ENCODE peak calls at places on chromosomes 5 and 9, in five cellular contexts. R is astrocyte, M is psoas muscle, Q is spleen, A is neural progenitor cell. S is an unnamed sample. For H3K9me3, the result is how much of the 10 kb centered on the place peaks cover.

GRCh38 chr9:20930836-20931235 is 100.6 kb downstream of the HACD4 start:
- DNase-seq in R (no peak), M (no peak), Q (no peak), A (no peak), S (no peak)

GRCh38 chr9:10062629-10063395 is 550.0 kb downstream of the PTPRD start:
- DNase-seq in R (peak), M (no peak), Q (no peak), A (no peak), S (no peak)

GRCh38 chr5:112711436-112711835 is 26.2 kb upstream of the APC start:
- DNase-seq in R (no peak), M (no peak), Q (no peak), A (no peak), S (no peak)

GRCh38 chr9:125524522-125524921 is 182.5 kb downstream of the MAPKAP1 start:
- DNase-seq in R (no peak), M (no peak), Q (no peak), A (peak), S (no peak)

GRCh38 chr9:14584571-14584970 is 108.7 kb downstream of the ZDHHC21 start:
- DNase-seq in R (no peak), M (no peak), Q (no peak), A (no peak), S (no peak)

GRCh38 chr9:114078021-114078780 is at the start of gene AMBP:
- DNase-seq in R (no peak), M (no peak), Q (peak), A (no peak), S (no peak)

GRCh38 chr9:114805670-114806551 is at the start of gene TNFSF15:
- DNase-seq in R (peak), M (peak), Q (peak), A (peak), S (peak)

GRCh38 chr9:81600631-81601030 is 88.7 kb downstream of the TLE1 start:
- DNase-seq in R (no peak), M (no peak), Q (no peak), A (no peak), S (no peak)

GRCh38 chr9:613771-614347 is 227.6 kb upstream of the DMRT1 start:
- DNase-seq in R (peak), M (peak), Q (peak), A (peak), S (peak)

GRCh38 chr9:128972956-128973355 is 25.5 kb downstream of the NUP188 start:
- DNase-seq in R (peak), M (no peak), Q (no peak), A (no peak), S (no peak)

DNA sequence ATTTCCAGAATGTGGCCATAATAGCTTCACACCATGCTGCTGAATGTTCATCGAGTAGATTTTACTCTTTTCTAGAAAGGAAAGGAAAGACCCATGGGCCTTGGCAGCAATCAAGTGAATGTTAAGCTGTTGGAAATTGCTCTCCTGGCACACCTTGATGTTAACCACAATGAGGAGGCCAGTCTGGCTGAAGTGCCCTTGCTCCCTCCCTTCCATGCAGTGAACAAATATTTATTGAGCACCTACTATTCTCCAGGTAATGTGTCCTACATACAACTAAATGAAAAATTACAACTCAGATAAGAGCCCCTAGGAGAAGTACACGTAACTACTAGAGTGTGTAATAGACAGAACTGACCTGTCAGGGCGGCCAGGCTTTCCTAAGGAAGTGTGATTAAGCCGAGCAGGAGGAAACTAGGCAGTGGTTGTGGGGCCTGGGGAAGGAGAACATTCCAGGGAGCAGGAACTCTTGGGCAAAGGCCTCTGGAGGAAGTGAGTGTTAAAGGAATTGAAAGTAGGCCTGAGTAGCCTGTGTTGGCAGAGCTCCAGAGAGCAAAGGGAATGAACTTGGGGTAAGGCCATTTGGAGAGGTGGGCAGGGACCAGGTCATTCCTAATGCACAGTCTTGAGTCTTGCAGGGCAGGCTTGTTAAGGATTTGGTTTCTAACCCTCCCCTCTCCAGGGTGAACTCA is 9.2 kb upstream of the ZSWIM6 start:
- DNase-seq in R (no peak), M (no peak), Q (no peak), A (no peak), S (no peak)
- H3K27ac ChIP-seq in R (peak), M (no peak), Q (no peak), A (no peak), S (no peak)

DNA sequence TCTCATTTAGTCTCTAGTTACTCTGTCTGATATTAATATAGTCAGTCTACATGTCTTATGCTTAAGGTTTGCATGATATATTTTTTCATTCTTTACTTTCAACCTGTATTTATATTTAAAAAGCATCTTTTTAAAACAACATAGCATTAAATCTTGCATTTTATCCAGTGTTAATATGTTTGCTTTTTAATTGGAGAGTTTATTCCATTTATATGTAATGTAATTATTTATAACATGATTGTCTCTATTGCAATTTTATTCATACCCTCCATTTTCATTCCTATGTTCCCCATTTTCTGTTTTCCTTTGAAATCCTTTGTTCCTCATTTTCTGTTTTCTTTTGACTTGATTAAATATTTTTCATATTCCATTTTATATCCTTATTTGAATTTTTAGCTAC is 13.3 kb downstream of the PCDHB15 start:
- DNase-seq in R (no peak), M (no peak), Q (no peak), A (no peak), S (no peak)
- H3K9me3 ChIP-seq in R (under half), M (half or more), Q (half or more), A (half or more), S (half or more)

DNA sequence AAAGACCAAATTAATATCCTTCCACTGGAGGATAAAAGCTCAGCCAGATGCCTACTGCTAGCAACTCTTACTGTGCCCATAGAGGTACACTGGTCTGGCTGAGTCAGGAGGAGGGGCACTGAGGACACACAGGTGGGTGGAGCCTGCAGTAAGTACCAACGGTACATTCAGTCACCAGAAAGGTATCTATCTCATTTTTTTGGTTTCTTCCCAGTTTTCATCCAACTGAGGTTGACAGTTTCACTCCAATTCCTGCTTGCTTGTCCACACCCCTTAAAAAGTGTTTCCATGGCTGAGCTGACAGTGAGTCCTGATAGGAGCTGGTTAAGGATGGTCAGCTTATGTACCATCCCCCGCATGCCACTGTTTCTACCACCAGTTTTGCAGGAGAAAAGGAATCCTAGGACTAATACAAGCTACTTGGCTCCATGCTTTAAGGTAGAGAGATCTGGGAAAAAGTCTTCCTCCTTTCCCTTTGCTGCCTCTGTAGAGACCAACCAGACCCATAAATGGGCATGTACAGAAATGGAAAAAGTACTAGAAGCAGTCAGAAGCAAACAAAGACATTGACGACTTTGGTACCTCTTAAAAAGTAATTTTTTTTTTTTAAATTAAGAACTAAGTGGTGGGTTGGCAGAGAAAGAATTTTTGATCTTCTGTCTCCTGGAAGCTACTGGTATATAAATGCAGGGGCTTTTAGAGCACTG is 3.2 kb downstream of the ELL2 start:
- DNase-seq in R (peak), M (no peak), Q (no peak), A (no peak), S (no peak)
- TF ChIP-seq CTCF in R (no peak), M (no peak), Q (no peak), A (no peak), S (no peak)

GRCh38 chr5:31886206-31886605 is 247.3 kb downstream of the PDZD2 start:
- DNase-seq in R (no peak), M (no peak), Q (no peak), A (no peak), S (no peak)
- H3K27ac ChIP-seq in R (no peak), M (no peak), Q (no peak), A (no peak), S (no peak)

DNA sequence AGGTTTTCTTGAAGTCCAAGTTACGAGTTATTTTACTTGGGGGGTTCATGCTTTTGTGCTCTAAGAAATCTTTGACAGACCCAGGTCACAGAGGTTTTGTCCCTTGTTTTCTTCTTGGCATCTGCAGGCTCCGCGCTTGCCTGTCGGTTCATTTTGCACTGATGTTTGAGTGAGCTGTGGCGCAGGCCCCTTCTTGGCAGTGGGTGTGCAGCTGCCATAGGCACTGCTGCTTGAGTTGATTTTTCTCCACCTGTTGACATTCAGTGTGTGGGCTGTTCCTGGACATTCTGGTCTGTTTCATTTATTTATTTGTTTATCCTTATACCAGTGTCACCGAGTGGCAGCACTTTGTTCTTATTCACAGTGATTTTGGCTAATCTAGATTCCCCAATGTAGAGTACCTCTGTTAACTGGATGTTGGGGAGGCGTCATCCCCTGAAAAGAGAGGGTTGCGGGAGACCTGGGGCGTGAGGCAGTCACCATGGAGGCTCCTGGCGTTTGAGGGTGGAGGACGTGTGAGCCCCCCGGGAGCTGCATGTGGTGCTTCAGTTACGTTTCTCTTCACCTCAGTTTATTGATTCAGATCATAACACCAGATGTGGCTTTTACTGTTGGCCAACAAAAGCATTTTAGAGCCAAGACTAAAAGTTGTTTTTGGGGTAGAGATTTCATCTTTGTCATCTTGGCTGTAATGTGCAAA is 121.4 kb upstream of the CACNA1B start:
- DNase-seq in R (no peak), M (no peak), Q (no peak), A (no peak), S (no peak)
- H3K9me3 ChIP-seq in R (under half), M (under half), Q (under half), A (under half), S (under half)

GRCh38 chr5:89280103-89281037 is 397.4 kb upstream of the MEF2C start:
- DNase-seq in R (no peak), M (no peak), Q (no peak), A (no peak), S (no peak)
- TF ChIP-seq CTCF in R (no peak), M (no peak), Q (no peak), A (no peak), S (no peak)